ENCODE peak calls at places on chromosomes 16 and 17, in seven cellular contexts. G is fibroblast of pulmonary artery; D is T-helper 1 cell; P is CD8-positive, alpha-beta memory T cell; N is activated CD8-positive, alpha-beta memory T cell treated with anti-CD3 and anti-CD28 coated beads for 4 hours; T is left colon; I is GM23248. S is an unnamed sample.

GRCh38 chr17:556431-556995 is 158.1 kb downstream of the VPS53 start:
- DNase-seq in G (peak), D (no peak), P (no peak), N (no peak), T (no peak), I (no peak), S (no peak)

GRCh38 chr16:11844499-11844898 is 6.8 kb downstream of the RSL1D1 start:
- DNase-seq in G (no peak), D (no peak), P (no peak), N (no peak), T (no peak), I (no peak), S (no peak)

GRCh38 chr17:49997773-49998703 is 3.0 kb upstream of the DLX3 start:
- DNase-seq in G (peak), D (peak), P (peak), N (peak), T (peak), I (peak), S (peak)

GRCh38 chr16:27430923-27431484 is 29.0 kb downstream of the IL21R start:
- DNase-seq in G (peak), D (no peak), P (no peak), N (no peak), T (no peak), I (peak), S (no peak)

GRCh38 chr17:59842901-59843652 is 49.7 kb downstream of the TUBD1 start:
- DNase-seq in G (peak), D (peak), P (no peak), N (no peak), T (peak), I (peak), S (peak)

GRCh38 chr16:23061669-23062068 is 87.6 kb downstream of the USP31 start:
- DNase-seq in G (no peak), D (no peak), P (no peak), N (no peak), T (no peak), I (peak), S (no peak)

GRCh38 chr16:78987676-78988075 is 612.9 kb downstream of the MAF start:
- DNase-seq in G (no peak), D (no peak), P (no peak), N (no peak), T (no peak), I (no peak), S (no peak)

GRCh38 chr17:14919580-14920160 is 345.5 kb downstream of the PMP22 start:
- DNase-seq in G (no peak), D (no peak), P (no peak), N (no peak), T (no peak), I (no peak), S (no peak)

GRCh38 chr17:52147431-52147830 is 11.1 kb downstream of the CA10 start:
- DNase-seq in G (no peak), D (no peak), P (no peak), N (no peak), T (no peak), I (no peak), S (no peak)

GRCh38 chr16:16027728-16028310 is 78.4 kb downstream of the ABCC1 start:
- DNase-seq in G (no peak), D (no peak), P (no peak), N (no peak), T (peak), I (no peak), S (no peak)

GRCh38 chr17:6231886-6232767 is 161.9 kb downstream of the WSCD1 start:
- DNase-seq in G (no peak), D (no peak), P (no peak), N (no peak), T (no peak), I (no peak), S (peak)

GRCh38 chr17:62653002-62653830 is 25.7 kb downstream of the MRC2 start:
- DNase-seq in G (peak), D (peak), P (peak), N (peak), T (peak), I (peak), S (peak)

GRCh38 chr16:8863594-8864424 is 5.0 kb downstream of the CARHSP1 start:
- DNase-seq in G (no peak), D (no peak), P (no peak), N (no peak), T (peak), I (peak), S (peak)

GRCh38 chr17:57940217-57940616 is 15.0 kb downstream of the CUEDC1 start:
- DNase-seq in G (no peak), D (no peak), P (no peak), N (no peak), T (peak), I (no peak), S (no peak)

GRCh38 chr16:57826706-57827625 is 24.7 kb upstream of the KIFC3 start:
- DNase-seq in G (no peak), D (no peak), P (no peak), N (no peak), T (no peak), I (peak), S (no peak)

GRCh38 chr17:38590988-38591758 is 14.6 kb downstream of the SRCIN1 start:
- DNase-seq in G (no peak), D (no peak), P (no peak), N (no peak), T (no peak), I (peak), S (no peak)

GRCh38 chr16:12211870-12212690 is 235.5 kb downstream of the SNX29 start:
- DNase-seq in G (no peak), D (no peak), P (no peak), N (no peak), T (no peak), I (no peak), S (no peak)

GRCh38 chr17:43363926-43364285 is 34.9 kb upstream of the ARL4D start:
- DNase-seq in G (no peak), D (no peak), P (no peak), N (no peak), T (no peak), I (no peak), S (no peak)

GRCh38 chr17:59370580-59371299 is 39.3 kb downstream of the YPEL2 start:
- DNase-seq in G (no peak), D (no peak), P (no peak), N (no peak), T (no peak), I (no peak), S (no peak)

S was measured in AG20443.